ENCODE peak calls at places on chromosomes 3 and 15, in ten cellular contexts. T is activated CD4-positive, alpha-beta T cell treated with anti-CD3 and anti-CD28 coated beads, Interleukin-2, amount 50 U/mL, for 24 hours; D is NCI-H82; Y is GM04504; O is pons; I is A172; N is heart left ventricle; P is neuronal stem cell; G is small intestine; W is iris pigment epithelial cell. R is an unnamed sample.

GRCh38 chr3:152443212-152444023 is 174.7 kb downstream of the MBNL1 start:
- DNase-seq in Y (no peak), D (no peak), P (no peak), N (no peak), I (no peak), W (peak; percentile 22), G (no peak), T (no peak), O (no peak), R (no peak)

GRCh38 chr3:148439254-148439822 is 258.4 kb upstream of the AGTR1 start:
- DNase-seq in W (no peak), G (no peak), D (peak; percentile 18), O (no peak), P (peak; percentile 29), I (no peak), T (no peak), Y (no peak), N (no peak), R (no peak)

GRCh38 chr15:66617137-66618090 is 51.6 kb upstream of the LCTL start:
- DNase-seq in G (no peak), W (peak; percentile 84), D (peak; percentile 35), Y (no peak), I (peak; percentile 84), T (no peak), N (peak; percentile 88), O (peak; percentile 81), P (no peak), R (no peak)

GRCh38 chr3:49500408-49501257 is 30.6 kb downstream of the DAG1 start:
- DNase-seq in N (peak; percentile 84), P (no peak), Y (peak; percentile 92), T (no peak), D (no peak), G (peak; percentile 85), I (peak; percentile 91), O (no peak), W (peak; percentile 100), R (no peak)

GRCh38 chr3:40971191-40972168 is 227.8 kb upstream of the CTNNB1 start:
- DNase-seq in G (peak; percentile 91), T (no peak), I (peak; percentile 94), O (peak; percentile 52), W (peak; percentile 99), N (peak; percentile 85), Y (peak; percentile 78), D (no peak), P (no peak), R (no peak)

GRCh38 chr3:55620361-55621025 is 133.4 kb upstream of the WNT5A start:
- DNase-seq in Y (no peak), P (no peak), D (peak; percentile 86), I (peak; percentile 67), W (peak; percentile 95), N (no peak), O (peak; percentile 41), G (no peak), T (no peak), R (no peak)

GRCh38 chr15:29570931-29571727 is 251.1 kb downstream of the TJP1 start:
- DNase-seq in O (no peak), W (peak; percentile 17), P (peak; percentile 59), T (no peak), I (no peak), Y (no peak), N (no peak), D (peak; percentile 33), G (peak; percentile 28), R (no peak)

GRCh38 chr3:150216041-150216811 is 191.9 kb upstream of the TSC22D2 start:
- DNase-seq in Y (no peak), G (no peak), W (peak; percentile 58), N (peak; percentile 64), P (no peak), T (no peak), D (no peak), O (peak; percentile 20), I (peak; percentile 60), R (no peak)

GRCh38 chr3:48428088-48428862 is 1.6 kb downstream of the PLXNB1 start:
- DNase-seq in P (no peak), I (no peak), G (peak; percentile 85), T (no peak), O (no peak), W (no peak), Y (no peak), D (peak; percentile 27), N (no peak), R (no peak)

GRCh38 chr3:66785191-66785909 is 212.8 kb upstream of the KBTBD8 start:
- DNase-seq in T (no peak), G (no peak), I (no peak), N (no peak), Y (no peak), O (no peak), P (no peak), W (no peak), D (no peak), R (no peak)

GRCh38 chr15:49320337-49320736 is 102.7 kb upstream of the FGF7 start:
- DNase-seq in P (no peak), Y (no peak), N (no peak), T (no peak), D (no peak), I (no peak), W (no peak), G (no peak), O (no peak), R (no peak)